ENCODE peak calls at places on chromosome 18, in six cellular contexts. E is H1, K is IMR-90, Y is H9, H is neuronal stem cell, B is mesenchymal stem cell. W is an unnamed sample.

GRCh38 chr18:8754995-8755955 is 49.9 kb downstream of the MTCL1 start:
- DNase-seq in K (peak), Y (no peak), H (no peak), E (no peak), B (no peak), W (no peak)

GRCh38 chr18:27921904-27922541 is 254.9 kb downstream of the CDH2 start:
- DNase-seq in H (no peak), Y (peak), B (peak), K (peak), E (no peak), W (peak)

GRCh38 chr18:27713037-27713726 is 463.7 kb downstream of the CDH2 start:
- DNase-seq in E (no peak), Y (no peak), B (peak), K (no peak), H (peak), W (peak)

GRCh38 chr18:10169064-10169562 is 255.3 kb downstream of the VAPA start:
- DNase-seq in E (no peak), B (peak), Y (no peak), H (no peak), K (peak), W (no peak)

GRCh38 chr18:21315741-21316187 is 73.7 kb downstream of the GREB1L start:
- DNase-seq in Y (peak), K (no peak), H (no peak), E (peak), B (no peak), W (peak)

GRCh38 chr18:33711514-33711913 is 133.5 kb downstream of the ASXL3 start:
- DNase-seq in B (no peak), E (no peak), Y (no peak), K (no peak), H (no peak), W (peak)

GRCh38 chr18:70046207-70046606 is 98.5 kb upstream of the CD226 start:
- DNase-seq in E (no peak), B (no peak), Y (no peak), H (no peak), K (no peak), W (no peak)

GRCh38 chr18:8480506-8481328 is 128.5 kb upstream of the RAB12 start:
- DNase-seq in Y (peak), H (peak), E (no peak), B (peak), K (peak), W (peak)

GRCh38 chr18:677951-678363 is 20.5 kb downstream of the TYMS start:
- DNase-seq in E (no peak), B (no peak), H (no peak), K (no peak), Y (no peak), W (no peak)

GRCh38 chr18:62883937-62884735 is 168.8 kb downstream of the PHLPP1 start:
- DNase-seq in B (no peak), K (no peak), H (no peak), E (no peak), Y (no peak), W (no peak)

GRCh38 chr18:23108496-23108895 is 26.8 kb upstream of the CABLES1 start:
- DNase-seq in B (no peak), H (no peak), Y (no peak), E (no peak), K (no peak), W (no peak)

GRCh38 chr18:48680871-48681270 is 142.0 kb downstream of the CTIF start:
- DNase-seq in E (no peak), Y (no peak), K (no peak), H (peak), B (no peak), W (no peak)

GRCh38 chr18:5909130-5909529 is 13.8 kb upstream of the TMEM200C start:
- DNase-seq in K (peak), H (no peak), B (no peak), Y (no peak), E (no peak), W (peak)

GRCh38 chr18:6221602-6222014 is 193.1 kb downstream of the L3MBTL4 start:
- DNase-seq in H (no peak), E (no peak), Y (no peak), K (no peak), B (no peak), W (no peak)

GRCh38 chr18:78659748-78660147 is 319.9 kb upstream of the SALL3 start:
- DNase-seq in H (peak), B (no peak), Y (peak), K (no peak), E (peak), W (peak)

GRCh38 chr18:76466410-76466991 is 28.5 kb downstream of the ZNF516 start:
- DNase-seq in E (no peak), B (no peak), K (no peak), Y (no peak), H (no peak), W (no peak)

GRCh38 chr18:74916773-74917393 is 292.1 kb downstream of the PTGR3 start:
- DNase-seq in K (no peak), E (no peak), H (no peak), B (no peak), Y (no peak), W (no peak)
- H3K23ac ChIP-seq in K (no peak), E (no peak), H (no peak), B (no peak), Y (no peak), W (no peak)

DNA sequence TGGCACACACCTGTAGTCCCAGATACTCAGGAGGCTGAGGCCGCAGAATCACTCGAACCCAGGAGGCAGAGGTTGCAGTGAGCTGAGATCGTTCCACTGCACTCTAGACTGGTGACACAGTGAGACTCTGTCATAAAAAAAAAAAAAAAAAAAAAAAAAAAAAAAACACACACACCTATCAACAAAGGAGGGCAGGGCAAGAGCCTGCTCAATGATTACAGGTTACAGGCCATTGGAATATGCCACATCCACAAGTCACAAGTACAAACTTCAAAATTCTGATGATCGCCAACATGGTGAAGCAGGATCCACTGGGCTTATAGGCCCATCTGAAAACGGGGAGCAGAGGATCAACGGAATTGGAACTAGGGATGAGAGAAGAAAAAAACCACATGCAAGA is 6.3 kb downstream of the MYO5B start:
- DNase-seq in H (no peak), B (no peak), E (no peak), K (no peak), Y (no peak), W (no peak)
- H2BK15ac ChIP-seq in H (no peak), B (no peak), E (no peak), K (no peak), Y (no peak), W (no peak)

GRCh38 chr18:55047546-55047945 is 88.3 kb upstream of the CCDC68 start:
- DNase-seq in K (peak), B (no peak), H (no peak), Y (no peak), E (no peak), W (no peak)
- H3K23ac ChIP-seq in K (no peak), B (no peak), H (no peak), Y (no peak), E (no peak), W (no peak)

GRCh38 chr18:61448316-61448715 is 115.1 kb downstream of the CDH20 start:
- DNase-seq in B (no peak), E (no peak), K (no peak), Y (no peak), H (no peak), W (no peak)
- H2BK15ac ChIP-seq in B (no peak), E (no peak), K (no peak), Y (no peak), H (no peak), W (no peak)

DNA sequence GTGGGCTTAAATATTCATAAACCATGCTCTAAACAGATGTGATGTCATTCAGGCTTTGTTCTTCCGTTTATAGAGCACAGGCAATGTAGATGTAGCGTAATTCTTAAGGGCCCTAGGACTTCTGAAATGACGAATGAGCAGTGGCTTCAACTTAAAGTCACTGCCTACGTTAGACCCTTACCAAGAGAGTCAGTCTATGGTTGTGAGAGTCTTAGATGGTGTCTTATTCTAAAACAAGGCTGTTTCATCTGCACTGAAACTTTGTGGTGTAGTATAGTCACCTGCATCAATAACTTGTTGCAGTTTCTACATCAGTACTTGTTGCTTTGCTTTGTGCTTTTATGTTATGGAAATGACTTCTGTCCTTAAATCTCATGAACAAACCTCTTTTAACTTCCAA is 56.0 kb downstream of the PIK3C3 start:
- DNase-seq in E (no peak), Y (no peak), K (no peak), H (no peak), B (no peak), W (no peak)
- H3K23ac ChIP-seq in E (no peak), Y (no peak), K (no peak), H (no peak), B (no peak), W (no peak)

DNA sequence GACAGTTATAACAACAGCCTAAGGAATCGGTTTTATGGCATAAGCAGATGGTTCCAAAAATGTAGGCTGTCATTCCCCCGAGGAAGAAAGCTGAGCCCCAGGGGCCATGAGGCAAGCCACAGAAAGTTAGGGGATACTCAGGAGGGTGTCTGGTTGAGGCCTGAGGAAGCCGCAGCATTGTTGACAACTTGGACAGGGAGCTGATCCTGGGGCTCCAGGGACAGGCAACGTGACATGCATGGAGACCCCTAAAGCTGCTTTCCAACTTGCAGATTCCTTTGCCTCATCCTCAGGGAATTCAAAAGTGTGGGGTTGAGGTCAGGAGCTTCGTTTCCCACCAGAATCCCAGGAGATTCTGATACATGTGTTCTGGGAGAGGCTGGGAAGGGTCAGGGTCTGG is 20.9 kb downstream of the CELF4 start:
- DNase-seq in K (no peak), H (no peak), B (no peak), Y (no peak), E (no peak), W (no peak)
- H2BK15ac ChIP-seq in K (no peak), H (peak), B (no peak), Y (no peak), E (no peak), W (no peak)

GRCh38 chr18:52343138-52343537 is 3.1 kb downstream of the DCC start:
- DNase-seq in Y (no peak), B (no peak), H (no peak), E (no peak), K (peak), W (peak)

GRCh38 chr18:52339891-52340371 is at the start of gene DCC:
- DNase-seq in K (peak), Y (peak), E (no peak), H (peak), B (peak), W (peak)

GRCh38 chr18:52341617-52342381 is 1.8 kb downstream of the DCC start:
- DNase-seq in H (peak), Y (peak), B (peak), K (no peak), E (no peak), W (peak)

GRCh38 chr18:52343731-52344340 is 3.8 kb downstream of the DCC start:
- DNase-seq in E (no peak), B (no peak), Y (no peak), H (no peak), K (no peak), W (no peak)

DNA sequence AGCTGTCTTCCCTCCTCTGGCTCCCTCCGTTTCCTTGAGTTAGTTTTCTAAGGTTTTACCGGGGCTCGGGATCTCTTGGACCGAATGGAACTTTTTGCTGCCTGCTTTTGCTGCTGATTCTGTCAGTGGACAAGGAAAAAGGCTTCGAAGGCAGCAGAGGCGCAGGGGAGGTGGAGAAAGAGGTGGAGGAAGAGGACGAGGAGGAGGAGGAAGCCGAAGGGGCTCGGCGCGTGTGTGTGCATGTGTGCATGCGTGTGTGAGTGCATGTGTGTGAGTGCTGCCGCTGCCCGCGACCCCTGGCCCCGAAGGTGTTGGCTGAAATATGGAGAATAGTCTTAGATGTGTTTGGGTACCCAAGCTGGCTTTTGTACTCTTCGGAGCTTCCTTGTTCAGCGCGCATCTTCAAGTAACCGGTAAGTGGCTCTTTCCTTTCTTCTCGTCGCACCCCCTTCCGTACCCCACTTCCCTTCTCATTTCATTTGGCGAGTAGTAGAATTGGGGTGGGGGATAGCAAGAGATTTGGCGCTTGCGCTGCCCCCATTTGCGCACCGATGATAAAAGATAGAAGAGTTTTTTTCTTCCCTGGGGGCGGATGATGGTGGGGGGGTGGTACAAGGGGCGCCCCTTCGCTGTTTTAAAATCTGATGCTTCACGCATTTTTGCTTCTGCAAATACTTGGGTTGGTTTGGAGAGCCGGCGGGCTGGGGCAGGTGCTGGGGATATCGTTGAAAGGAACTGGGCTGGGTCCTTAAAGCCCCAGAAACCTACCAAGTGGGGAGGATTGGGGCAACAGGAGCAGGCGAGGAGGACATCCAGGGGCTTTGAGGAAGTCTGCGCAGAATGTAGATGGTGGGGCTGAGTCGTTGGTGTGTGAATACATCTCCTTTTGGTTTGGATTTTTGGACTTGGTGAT is 725 bp downstream of the DCC start:
- DNase-seq in B (no peak), H (no peak), K (no peak), Y (no peak), E (no peak), W (no peak)
- H3K23ac ChIP-seq in B (peak), H (no peak), K (no peak), Y (no peak), E (no peak), W (no peak)

W was measured in mesendoderm.